ENCODE peak calls at places on chromosomes 7 and 10, in eight cellular contexts. J, N, K, L, T, V, I and Q are unnamed samples.

GRCh38 chr10:69124558-69125121 is 662 bp downstream of the VPS26A start:
- DNase-seq in J (peak), N (peak), K (no peak), L (peak), T (peak), V (peak), I (peak), Q (peak)

GRCh38 chr10:48523820-48524758 is 80.8 kb downstream of the ARHGAP22 start:
- DNase-seq in J (peak), N (no peak), K (no peak), L (no peak), T (peak), V (no peak), I (no peak), Q (no peak)

GRCh38 chr7:22728416-22729029 is 1.5 kb downstream of the IL6 start:
- DNase-seq in J (peak), N (peak), K (no peak), L (no peak), T (no peak), V (no peak), I (no peak), Q (peak)

GRCh38 chr7:65397730-65398142 is 24.1 kb downstream of the ZNF92 start:
- DNase-seq in J (peak), N (no peak), K (no peak), L (no peak), T (no peak), V (no peak), I (no peak), Q (no peak)

GRCh38 chr10:95414016-95414830 is 123.4 kb upstream of the PDLIM1 start:
- DNase-seq in J (no peak), N (no peak), K (no peak), L (no peak), T (no peak), V (peak), I (peak), Q (no peak)

GRCh38 chr7:82965088-82966036 is 197.3 kb downstream of the PCLO start:
- DNase-seq in J (no peak), N (no peak), K (no peak), L (no peak), T (no peak), V (no peak), I (no peak), Q (no peak)

GRCh38 chr7:80255656-80256055 is 121.0 kb downstream of the GNAI1 start:
- DNase-seq in J (no peak), N (no peak), K (no peak), L (no peak), T (no peak), V (no peak), I (no peak), Q (no peak)

GRCh38 chr7:100093054-100093453 is 4.3 kb downstream of the COPS6 start:
- DNase-seq in J (no peak), N (peak), K (no peak), L (no peak), T (no peak), V (no peak), I (no peak), Q (no peak)

GRCh38 chr10:132934953-132935352 is 7.4 kb downstream of the CFAP46 start:
- DNase-seq in J (no peak), N (no peak), K (no peak), L (no peak), T (no peak), V (no peak), I (no peak), Q (no peak)

GRCh38 chr7:27168265-27168947 is 3.1 kb upstream of the HOXA9 start:
- DNase-seq in J (no peak), N (no peak), K (no peak), L (no peak), T (no peak), V (peak), I (peak), Q (peak)

GRCh38 chr7:1977059-1977875 is 255.5 kb downstream of the MAD1L1 start:
- DNase-seq in J (no peak), N (no peak), K (no peak), L (no peak), T (no peak), V (peak), I (peak), Q (no peak)

GRCh38 chr10:112376578-112376855 is 2.6 kb downstream of the ACSL5 start:
- DNase-seq in J (no peak), N (no peak), K (no peak), L (no peak), T (no peak), V (no peak), I (no peak), Q (no peak)

GRCh38 chr10:24929904-24930303 is 22.5 kb downstream of the PRTFDC1 start:
- DNase-seq in J (no peak), N (no peak), K (no peak), L (no peak), T (no peak), V (no peak), I (no peak), Q (no peak)